ENCODE peak calls at places on chromosomes 3 and 15, in six cellular contexts. One of them, this sample, is unnamed.

GRCh38 chr15:78716651-78717050 is 75.6 kb upstream of the CHRNB4 start:
- DNase-seq in GM23338: no peak
- DNase-seq in GM23248: peak
- DNase-seq in HCT116: no peak
- DNase-seq in hepatocyte: no peak
- DNase-seq in MM.1S: no peak
- DNase-seq in this sample: no peak

GRCh38 chr3:47850062-47850802 is 47.3 kb downstream of the DHX30 start:
- DNase-seq in hepatocyte: peak
- DNase-seq in HCT116: no peak
- DNase-seq in MM.1S: no peak
- DNase-seq in GM23338: peak
- DNase-seq in GM23248: peak
- DNase-seq in this sample: peak

GRCh38 chr15:99424978-99425665 is 140.7 kb upstream of the MEF2A start:
- DNase-seq in hepatocyte: peak
- DNase-seq in GM23248: peak
- DNase-seq in MM.1S: no peak
- DNase-seq in GM23338: no peak
- DNase-seq in HCT116: no peak
- DNase-seq in this sample: no peak

GRCh38 chr3:127005864-127006500 is 23.1 kb downstream of the PLXNA1 start:
- DNase-seq in GM23338: no peak
- DNase-seq in hepatocyte: no peak
- DNase-seq in HCT116: no peak
- DNase-seq in MM.1S: no peak
- DNase-seq in GM23248: peak
- DNase-seq in this sample: no peak

GRCh38 chr3:50211930-50212329 is 6.9 kb downstream of the SLC38A3 start:
- DNase-seq in MM.1S: no peak
- DNase-seq in GM23248: peak
- DNase-seq in HCT116: no peak
- DNase-seq in hepatocyte: no peak
- DNase-seq in GM23338: no peak
- DNase-seq in this sample: no peak

GRCh38 chr3:11145888-11146287 is 8.4 kb upstream of the HRH1 start:
- DNase-seq in hepatocyte: no peak
- DNase-seq in MM.1S: no peak
- DNase-seq in HCT116: peak
- DNase-seq in GM23248: peak
- DNase-seq in GM23338: no peak
- DNase-seq in this sample: no peak

GRCh38 chr15:71494565-71494964 is 315.8 kb upstream of the NR2E3 start:
- DNase-seq in GM23248: no peak
- DNase-seq in MM.1S: no peak
- DNase-seq in GM23338: no peak
- DNase-seq in hepatocyte: no peak
- DNase-seq in HCT116: no peak
- DNase-seq in this sample: no peak

GRCh38 chr3:190229632-190230424 is 92.4 kb downstream of the CLDN1 start:
- DNase-seq in MM.1S: peak
- DNase-seq in GM23338: no peak
- DNase-seq in GM23248: peak
- DNase-seq in HCT116: no peak
- DNase-seq in hepatocyte: no peak
- DNase-seq in this sample: no peak

GRCh38 chr15:81106560-81106959 is 27.5 kb upstream of the CFAP161 start:
- DNase-seq in hepatocyte: peak
- DNase-seq in GM23338: peak
- DNase-seq in GM23248: peak
- DNase-seq in HCT116: peak
- DNase-seq in MM.1S: peak
- DNase-seq in this sample: peak

GRCh38 chr3:112813016-112813415 is 33.6 kb downstream of the CD200R1L start:
- DNase-seq in MM.1S: no peak
- DNase-seq in GM23248: peak
- DNase-seq in hepatocyte: no peak
- DNase-seq in HCT116: no peak
- DNase-seq in GM23338: no peak
- DNase-seq in this sample: no peak

GRCh38 chr3:34777361-34777760 is 862.0 kb upstream of the ARPP21 start:
- DNase-seq in GM23338: no peak
- DNase-seq in MM.1S: no peak
- DNase-seq in GM23248: no peak
- DNase-seq in hepatocyte: no peak
- DNase-seq in HCT116: no peak
- DNase-seq in this sample: no peak

GRCh38 chr15:93900476-93901400 is 330.6 kb upstream of the MCTP2 start:
- DNase-seq in GM23248: no peak
- DNase-seq in hepatocyte: no peak
- DNase-seq in HCT116: no peak
- DNase-seq in MM.1S: no peak
- DNase-seq in GM23338: peak
- DNase-seq in this sample: no peak

GRCh38 chr3:65078748-65079147 is 390.9 kb upstream of the ADAMTS9 start:
- DNase-seq in HCT116: no peak
- DNase-seq in MM.1S: no peak
- DNase-seq in GM23248: no peak
- DNase-seq in GM23338: peak
- DNase-seq in hepatocyte: no peak
- DNase-seq in this sample: peak

GRCh38 chr15:81117136-81117535 is 16.9 kb upstream of the CFAP161 start:
- DNase-seq in GM23248: peak
- DNase-seq in HCT116: no peak
- DNase-seq in hepatocyte: no peak
- DNase-seq in MM.1S: no peak
- DNase-seq in GM23338: no peak
- DNase-seq in this sample: no peak

GRCh38 chr3:138943724-138944131 is 3.2 kb downstream of the FOXL2 start:
- DNase-seq in GM23338: no peak
- DNase-seq in hepatocyte: no peak
- DNase-seq in HCT116: no peak
- DNase-seq in MM.1S: no peak
- DNase-seq in GM23248: no peak
- DNase-seq in this sample: peak

GRCh38 chr15:67013696-67014095 is 51.7 kb upstream of the SMAD3 start:
- DNase-seq in MM.1S: no peak
- DNase-seq in GM23338: peak
- DNase-seq in hepatocyte: no peak
- DNase-seq in HCT116: no peak
- DNase-seq in GM23248: no peak
- DNase-seq in this sample: peak

GRCh38 chr3:123642182-123642956 is 57.5 kb upstream of the HACD2 start:
- DNase-seq in HCT116: peak
- DNase-seq in GM23338: peak
- DNase-seq in MM.1S: peak
- DNase-seq in GM23248: peak
- DNase-seq in hepatocyte: peak
- DNase-seq in this sample: peak

GRCh38 chr3:148605551-148605950 is 92.2 kb upstream of the AGTR1 start:
- DNase-seq in MM.1S: no peak
- DNase-seq in GM23248: no peak
- DNase-seq in hepatocyte: no peak
- DNase-seq in HCT116: no peak
- DNase-seq in GM23338: no peak
- DNase-seq in this sample: no peak

GRCh38 chr3:127964053-127964452 is 49.0 kb downstream of the KBTBD12 start:
- DNase-seq in hepatocyte: peak
- DNase-seq in GM23248: no peak
- DNase-seq in HCT116: no peak
- DNase-seq in MM.1S: no peak
- DNase-seq in GM23338: no peak
- DNase-seq in this sample: no peak

GRCh38 chr15:70259030-70259424 is 161.3 kb upstream of the TLE3 start:
- DNase-seq in GM23338: no peak
- DNase-seq in hepatocyte: peak
- DNase-seq in MM.1S: no peak
- DNase-seq in HCT116: no peak
- DNase-seq in GM23248: peak
- DNase-seq in this sample: no peak

GRCh38 chr3:24299801-24300626 is 194.6 kb downstream of the THRB start:
- DNase-seq in GM23248: peak
- DNase-seq in HCT116: no peak
- DNase-seq in MM.1S: no peak
- DNase-seq in hepatocyte: peak
- DNase-seq in GM23338: no peak
- DNase-seq in this sample: no peak

GRCh38 chr3:191393146-191393545 is 62.8 kb upstream of the UTS2B start:
- DNase-seq in HCT116: no peak
- DNase-seq in GM23248: no peak
- DNase-seq in hepatocyte: no peak
- DNase-seq in GM23338: no peak
- DNase-seq in MM.1S: no peak
- DNase-seq in this sample: no peak

GRCh38 chr3:42772670-42773408 is at the start of gene CCDC13:
- DNase-seq in hepatocyte: peak
- DNase-seq in GM23248: peak
- DNase-seq in GM23338: peak
- DNase-seq in HCT116: no peak
- DNase-seq in MM.1S: peak
- DNase-seq in this sample: peak

GRCh38 chr3:146838221-146838620 is 233.1 kb upstream of the PLSCR5 start:
- DNase-seq in hepatocyte: no peak
- DNase-seq in MM.1S: no peak
- DNase-seq in GM23248: peak
- DNase-seq in GM23338: no peak
- DNase-seq in HCT116: no peak
- DNase-seq in this sample: no peak

GRCh38 chr15:70276401-70276800 is 178.7 kb upstream of the TLE3 start:
- DNase-seq in hepatocyte: no peak
- DNase-seq in HCT116: no peak
- DNase-seq in GM23248: no peak
- DNase-seq in GM23338: no peak
- DNase-seq in MM.1S: no peak
- DNase-seq in this sample: no peak

GRCh38 chr3:4492240-4493007 is 724 bp upstream of the ITPR1 start:
- DNase-seq in HCT116: no peak
- DNase-seq in GM23338: peak
- DNase-seq in MM.1S: peak
- DNase-seq in hepatocyte: peak
- DNase-seq in GM23248: peak
- DNase-seq in this sample: peak

DNA sequence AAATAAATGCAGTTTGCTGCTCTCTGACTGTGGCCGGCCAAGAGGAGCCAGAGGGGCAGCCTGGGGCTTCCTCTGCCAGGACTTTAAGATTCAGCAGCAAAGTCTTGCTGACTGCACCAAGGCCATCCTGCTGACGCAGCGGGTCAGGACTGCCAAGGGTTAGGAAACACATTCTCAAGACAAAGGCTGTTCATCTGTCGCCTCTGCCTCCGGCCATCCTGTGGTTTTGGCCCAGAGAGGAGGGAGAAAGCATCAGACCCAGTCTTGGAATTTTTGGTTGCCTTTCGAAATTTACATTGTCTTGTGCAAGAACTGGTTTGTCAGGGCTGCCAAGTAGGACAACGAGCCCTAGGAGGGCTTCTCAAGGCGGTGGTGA is 42.8 kb upstream of the RHO start:
- DNase-seq in MM.1S: no peak
- DNase-seq in GM23338: no peak
- DNase-seq in hepatocyte: no peak
- DNase-seq in GM23248: peak
- DNase-seq in HCT116: no peak
- DNase-seq in this sample: no peak
- TF ChIP-seq EZH2phosphoT487 in MM.1S: no peak
- TF ChIP-seq EZH2phosphoT487 in GM23338: no peak
- TF ChIP-seq EZH2phosphoT487 in hepatocyte: no peak
- TF ChIP-seq EZH2phosphoT487 in GM23248: no peak
- TF ChIP-seq EZH2phosphoT487 in HCT116: no peak
- TF ChIP-seq EZH2phosphoT487 in this sample: no peak

GRCh38 chr15:60000113-60000823 is 3.8 kb upstream of the FOXB1 start:
- DNase-seq in MM.1S: no peak
- DNase-seq in GM23248: no peak
- DNase-seq in HCT116: no peak
- DNase-seq in hepatocyte: no peak
- DNase-seq in GM23338: peak
- DNase-seq in this sample: peak
- TF ChIP-seq EZH2 in MM.1S: no peak
- TF ChIP-seq EZH2 in GM23248: peak
- TF ChIP-seq EZH2 in HCT116: no peak
- TF ChIP-seq EZH2 in hepatocyte: peak
- TF ChIP-seq EZH2 in GM23338: peak
- TF ChIP-seq EZH2 in this sample: no peak

DNA sequence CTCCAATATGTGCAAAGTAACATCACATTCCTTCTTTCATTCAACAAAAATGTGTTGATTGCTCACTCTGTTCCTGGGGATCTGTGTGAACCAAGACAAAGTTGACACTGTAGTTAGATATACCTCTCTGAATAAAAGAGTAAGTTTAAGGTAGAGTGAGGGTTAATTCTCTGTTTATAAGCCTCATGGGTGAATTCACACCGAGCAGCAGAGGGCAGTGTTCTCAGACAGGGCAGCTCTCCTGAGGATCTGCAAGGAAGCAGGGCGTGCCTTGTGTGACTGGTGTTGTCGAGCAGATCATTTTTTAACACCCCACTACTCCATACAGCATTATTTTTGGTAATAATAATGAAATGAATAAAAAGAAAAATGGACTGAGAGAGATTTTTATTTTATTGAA is 34.4 kb downstream of the PAQR9 start:
- DNase-seq in hepatocyte: no peak
- DNase-seq in HCT116: peak
- DNase-seq in GM23338: peak
- DNase-seq in MM.1S: peak
- DNase-seq in GM23248: peak
- DNase-seq in this sample: peak
- TF ChIP-seq EZH2phosphoT487 in hepatocyte: no peak
- TF ChIP-seq EZH2phosphoT487 in HCT116: no peak
- TF ChIP-seq EZH2phosphoT487 in GM23338: no peak
- TF ChIP-seq EZH2phosphoT487 in MM.1S: no peak
- TF ChIP-seq EZH2phosphoT487 in GM23248: no peak
- TF ChIP-seq EZH2phosphoT487 in this sample: no peak

DNA sequence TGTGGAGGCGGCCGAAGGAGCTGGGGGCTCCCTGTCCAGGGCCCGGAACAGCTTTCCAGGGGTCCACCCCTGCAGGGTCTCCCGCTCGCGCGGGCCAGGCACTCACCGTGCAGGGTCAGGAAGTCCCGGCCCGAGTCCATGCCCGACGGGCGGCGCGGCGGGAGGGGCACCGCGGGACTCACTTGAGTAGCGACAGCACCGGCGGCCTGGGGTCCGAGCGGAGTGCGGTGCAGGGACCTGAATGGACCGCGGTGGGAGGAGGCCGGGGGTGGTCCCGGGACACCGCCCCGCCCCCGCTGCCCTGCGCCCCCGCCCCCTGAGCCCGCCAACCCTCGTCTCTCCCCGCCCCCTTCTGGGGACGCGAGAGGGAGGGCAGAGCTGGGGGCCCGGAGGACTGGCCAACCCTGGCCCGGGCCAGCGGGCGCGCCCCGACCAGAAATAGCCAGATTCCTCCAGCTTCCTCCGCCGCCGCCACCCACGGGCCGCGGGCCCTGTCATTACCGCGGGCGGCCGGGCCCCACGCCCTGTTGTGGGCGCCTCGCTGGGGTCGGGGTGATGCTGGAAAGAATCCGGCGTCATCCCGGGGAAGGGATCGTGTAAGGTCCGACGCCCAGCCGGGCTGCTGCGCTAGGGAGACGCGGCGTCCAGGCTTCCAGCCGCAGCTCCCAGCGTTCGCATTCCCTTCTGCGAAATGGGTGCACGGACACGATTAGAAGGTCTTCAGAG is at the start of gene PLCD1:
- DNase-seq in MM.1S: no peak
- DNase-seq in hepatocyte: peak
- DNase-seq in GM23248: peak
- DNase-seq in HCT116: no peak
- DNase-seq in GM23338: peak
- DNase-seq in this sample: peak
- TF ChIP-seq EZH2 in MM.1S: no peak
- TF ChIP-seq EZH2 in hepatocyte: no peak
- TF ChIP-seq EZH2 in GM23248: no peak
- TF ChIP-seq EZH2 in HCT116: no peak
- TF ChIP-seq EZH2 in GM23338: no peak
- TF ChIP-seq EZH2 in this sample: peak